ENCODE peak calls at places on chromosomes 3 and 15, in seven cellular contexts. F is GM12865, X is heart right ventricle, M is Calu3, T is lung, C is RWPE1, J is osteocyte. L is an unnamed sample.

GRCh38 chr3:46624976-46625490 is 12.7 kb downstream of the FAM240A start:
- DNase-seq in T (no peak), M (no peak), X (no peak), C (no peak), F (no peak), J (no peak), L (no peak)

GRCh38 chr3:41274944-41275668 is 75.8 kb downstream of the CTNNB1 start:
- DNase-seq in F (no peak), M (peak), C (no peak), X (no peak), J (no peak), T (no peak), L (no peak)

GRCh38 chr3:50587806-50588758 is 18.8 kb downstream of the HEMK1 start:
- DNase-seq in J (no peak), T (no peak), M (no peak), X (no peak), C (no peak), F (peak), L (peak)

GRCh38 chr15:67947254-67948039 is 106.7 kb upstream of the PIAS1 start:
- DNase-seq in X (no peak), F (no peak), M (no peak), T (no peak), C (no peak), J (peak), L (no peak)

GRCh38 chr15:75840659-75841058 is 2.6 kb upstream of the UBE2Q2 start:
- DNase-seq in C (peak), J (no peak), F (no peak), T (no peak), X (no peak), M (no peak), L (no peak)

GRCh38 chr3:119290613-119291012 is 3.6 kb upstream of the ARHGAP31 start:
- DNase-seq in C (no peak), M (no peak), X (no peak), F (no peak), T (no peak), J (no peak), L (no peak)

GRCh38 chr15:95274038-95274437 is 1042.7 kb downstream of the MCTP2 start:
- DNase-seq in F (no peak), C (no peak), J (no peak), M (no peak), T (no peak), X (no peak), L (no peak)

GRCh38 chr3:132713977-132714727 is 8.1 kb downstream of the NPHP3 start:
- DNase-seq in M (no peak), C (no peak), X (no peak), F (no peak), T (no peak), J (no peak), L (no peak)

GRCh38 chr3:130687327-130687726 is 59.3 kb downstream of the PIK3R4 start:
- DNase-seq in M (no peak), C (no peak), J (no peak), F (no peak), T (no peak), X (no peak), L (no peak)

GRCh38 chr15:52559583-52559982 is 9.2 kb downstream of the ARPP19 start:
- DNase-seq in T (no peak), J (no peak), C (no peak), F (peak), M (no peak), X (no peak), L (peak)

GRCh38 chr3:100289339-100289738 is 28.5 kb downstream of the TBC1D23 start:
- DNase-seq in T (no peak), F (no peak), M (no peak), J (no peak), X (no peak), C (no peak), L (no peak)

GRCh38 chr3:95731753-95732152 is 1082.6 kb upstream of the EPHA6 start:
- DNase-seq in M (no peak), X (no peak), C (no peak), F (no peak), J (no peak), T (no peak), L (no peak)
- TF ChIP-seq CTCF in M (no peak), X (no peak), C (no peak), F (no peak), J (no peak), T (no peak), L (no peak)

GRCh38 chr3:14647976-14648955 is 3.3 kb upstream of the CCDC174 start:
- DNase-seq in F (no peak), T (no peak), M (no peak), J (no peak), C (no peak), X (no peak), L (no peak)

GRCh38 chr3:14646589-14647413 is 4.8 kb upstream of the CCDC174 start:
- DNase-seq in T (no peak), J (no peak), M (no peak), X (no peak), C (no peak), F (no peak), L (no peak)

GRCh38 chr3:14650193-14650592 is 1.4 kb upstream of the CCDC174 start:
- DNase-seq in C (no peak), T (no peak), X (no peak), J (no peak), M (no peak), F (no peak), L (no peak)

GRCh38 chr3:14649466-14649865 is 2.1 kb upstream of the CCDC174 start:
- DNase-seq in X (no peak), J (no peak), M (no peak), T (no peak), C (no peak), F (no peak), L (no peak)

GRCh38 chr3:14651440-14652251 is at the start of gene CCDC174:
- DNase-seq in F (peak), C (peak), J (peak), M (peak), T (peak), X (peak), L (peak)
- TF ChIP-seq CTCF in F (no peak), C (no peak), J (no peak), M (no peak), T (no peak), X (no peak), L (no peak)

GRCh38 chr3:128483657-128484403 is 9.2 kb downstream of the GATA2 start:
- DNase-seq in J (no peak), F (no peak), T (no peak), X (no peak), M (no peak), C (no peak), L (no peak)

GRCh38 chr3:128482175-128482856 is 10.7 kb downstream of the GATA2 start:
- DNase-seq in T (no peak), C (no peak), X (no peak), M (no peak), J (no peak), F (no peak), L (no peak)

GRCh38 chr3:128484404-128485282 is 8.4 kb downstream of the GATA2 start:
- DNase-seq in C (no peak), J (no peak), T (no peak), F (no peak), X (no peak), M (no peak), L (no peak)

GRCh38 chr3:128481438-128481942 is 11.5 kb downstream of the GATA2 start:
- DNase-seq in X (peak), F (no peak), M (no peak), T (no peak), C (no peak), J (no peak), L (no peak)

DNA sequence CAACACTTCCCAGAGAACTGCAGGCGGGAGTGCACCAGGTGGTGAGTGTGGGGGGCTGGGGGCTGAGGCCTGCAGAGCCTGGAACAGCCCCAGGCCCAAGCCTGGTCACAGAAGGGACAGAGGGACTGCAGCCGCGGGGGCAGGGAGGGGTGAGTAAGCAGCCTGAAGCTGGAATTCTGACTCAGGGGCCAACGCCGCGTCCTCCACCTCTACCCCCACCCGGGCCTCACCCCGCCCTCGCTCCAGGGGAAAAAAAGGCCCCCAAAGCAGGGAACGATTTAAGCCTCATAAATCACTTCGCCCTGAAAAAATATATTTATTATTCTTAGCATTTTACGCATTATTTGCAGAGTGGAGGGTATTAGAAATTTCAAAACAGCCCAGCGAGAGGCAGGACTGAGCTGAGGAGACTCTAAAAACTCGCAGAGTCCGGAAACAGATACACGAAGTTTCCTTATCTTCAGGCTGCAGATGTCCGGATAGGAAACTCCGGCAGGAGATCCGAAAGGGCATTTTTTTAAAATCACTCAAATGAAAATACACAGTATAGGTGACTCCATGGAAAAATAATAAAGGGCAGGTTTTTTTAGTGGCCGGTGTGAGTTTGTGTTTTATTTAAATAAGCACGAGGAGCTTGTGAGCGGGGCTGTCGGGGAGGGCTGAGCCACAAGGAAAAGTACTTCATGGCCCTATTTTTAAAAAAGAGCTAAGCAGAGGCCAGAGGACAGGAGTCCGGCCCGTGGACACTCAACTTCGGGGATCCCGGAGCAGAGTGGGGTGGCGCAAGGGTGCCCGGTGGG is 9.9 kb downstream of the GATA2 start:
- DNase-seq in C (peak), M (no peak), F (no peak), T (no peak), X (no peak), J (no peak), L (no peak)
- TF ChIP-seq CTCF in C (no peak), M (no peak), F (no peak), T (no peak), X (no peak), J (peak), L (no peak)

DNA sequence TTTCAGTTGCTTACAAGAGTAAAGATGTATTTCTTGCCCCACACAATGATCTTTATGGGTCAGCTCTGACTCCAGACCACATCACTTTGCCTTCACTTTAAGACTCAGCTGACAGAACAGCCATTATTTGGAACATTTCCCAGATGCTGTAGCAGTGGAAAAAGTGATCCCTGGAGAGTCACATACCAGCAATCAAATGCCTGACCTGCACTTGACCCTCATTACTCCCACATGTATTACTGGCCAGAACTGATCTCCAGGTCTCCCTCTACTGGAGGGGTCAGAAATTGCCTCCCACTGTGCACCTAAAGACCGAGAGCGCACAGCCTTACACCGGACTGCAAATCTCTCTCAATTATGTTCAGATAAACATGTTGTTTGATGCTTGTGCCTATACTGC is 88.6 kb upstream of the ZNF385D start:
- DNase-seq in T (no peak), X (no peak), M (peak), J (no peak), C (no peak), F (peak), L (no peak)
- TF ChIP-seq CTCF in T (no peak), X (peak), M (no peak), J (peak), C (no peak), F (peak), L (no peak)

DNA sequence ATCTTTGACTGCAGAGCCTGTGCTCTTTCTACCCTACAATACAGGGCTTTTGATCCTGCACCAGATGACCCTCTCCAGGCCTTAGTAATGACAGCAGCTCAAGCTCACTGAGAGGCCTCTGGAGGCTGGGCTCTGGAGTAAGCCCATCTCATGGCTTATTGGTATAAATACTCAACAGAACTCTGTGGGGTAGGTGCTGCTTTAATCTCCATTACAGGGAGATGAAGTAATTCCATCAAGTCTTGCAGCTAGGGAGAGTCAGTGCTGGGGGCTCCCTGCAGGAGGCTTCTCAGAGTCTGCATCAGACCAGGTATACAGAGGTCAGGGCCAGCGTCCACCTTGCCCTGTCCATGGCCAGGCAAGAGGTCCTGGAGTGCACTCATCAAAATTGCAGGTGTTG is 89.2 kb upstream of the SLC6A11 start:
- DNase-seq in X (no peak), C (no peak), T (no peak), M (no peak), J (peak), F (no peak), L (no peak)
- TF ChIP-seq CTCF in X (no peak), C (no peak), T (no peak), M (no peak), J (no peak), F (no peak), L (no peak)

DNA sequence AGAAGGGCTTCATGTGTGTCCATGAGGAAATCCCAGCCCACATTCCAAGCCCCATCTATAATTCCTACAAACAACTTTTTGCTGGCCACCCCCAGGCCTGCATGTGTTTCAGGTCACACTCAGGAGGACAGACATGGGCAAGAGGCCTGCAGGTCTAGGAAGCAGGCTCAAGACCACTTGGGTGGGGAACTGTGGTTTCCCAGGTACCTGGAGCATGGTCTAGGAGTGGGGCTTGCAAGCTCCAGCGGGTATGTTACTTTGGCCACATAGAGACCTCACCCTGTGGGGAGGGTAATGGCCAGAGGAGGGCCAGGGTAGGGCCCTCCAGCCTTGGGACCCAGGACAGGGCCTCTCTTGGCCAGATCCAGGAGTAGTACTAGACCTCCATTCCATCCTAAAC is 22.1 kb downstream of the EAF1 start:
- DNase-seq in C (no peak), F (no peak), T (no peak), X (no peak), J (no peak), M (no peak), L (no peak)
- TF ChIP-seq CTCF in C (no peak), F (no peak), T (no peak), X (no peak), J (no peak), M (no peak), L (no peak)

L was measured in activated CD8-positive, alpha-beta T cell treated with anti-CD3 and anti-CD28 coated beads for 36 hours.